ENCODE peak calls at places on chromosome 3, in four cellular contexts. X is fibroblast of villous mesenchyme, D is epithelial cell of esophagus, E is PC-3. P is an unnamed sample.

GRCh38 chr3:68996356-68996995 is 17.0 kb downstream of the EOGT start:
- DNase-seq in D (peak; percentile 90), E (no peak), X (no peak), P (peak; percentile 76)

GRCh38 chr3:138690036-138690435 is 81.5 kb downstream of the FAIM start:
- DNase-seq in X (no peak), E (no peak), D (no peak), P (no peak)

GRCh38 chr3:87298111-87298718 is 21.8 kb upstream of the POU1F1 start:
- DNase-seq in D (peak; percentile 57), X (peak; percentile 48), E (peak; percentile 80), P (peak; percentile 47)

GRCh38 chr3:38739396-38739689 is 76.7 kb downstream of the SCN10A start:
- DNase-seq in E (no peak), X (peak; percentile 4), D (no peak), P (no peak)

GRCh38 chr3:100245146-100245545 is 15.6 kb upstream of the TBC1D23 start:
- DNase-seq in D (no peak), X (no peak), E (no peak), P (no peak)

GRCh38 chr3:139906441-139906840 is 28.5 kb upstream of the CLSTN2 start:
- DNase-seq in E (peak; percentile 30), X (peak; percentile 46), D (peak; percentile 73), P (peak; percentile 83)

GRCh38 chr3:140285380-140285779 is 350.4 kb downstream of the CLSTN2 start:
- DNase-seq in D (no peak), E (no peak), X (no peak), P (no peak)

GRCh38 chr3:56207913-56208312 is 260.4 kb downstream of the ERC2 start:
- DNase-seq in X (no peak), D (no peak), E (no peak), P (no peak)

GRCh38 chr3:177982034-177982433 is 554.2 kb upstream of the KCNMB2 start:
- DNase-seq in D (no peak), X (no peak), E (peak; percentile 64), P (peak; percentile 27)

GRCh38 chr3:42709621-42710020 is 7.0 kb upstream of the HHATL start:
- DNase-seq in X (no peak), E (no peak), D (no peak), P (no peak)

GRCh38 chr3:14549256-14549931 is 9.3 kb upstream of the GRIP2 start:
- DNase-seq in X (peak; percentile 9), E (peak; percentile 45), D (no peak), P (no peak)
- TF ChIP-seq CTCF in X (peak; percentile 45), E (peak; percentile 59), D (peak; percentile 38), P (peak; percentile 28)

DNA sequence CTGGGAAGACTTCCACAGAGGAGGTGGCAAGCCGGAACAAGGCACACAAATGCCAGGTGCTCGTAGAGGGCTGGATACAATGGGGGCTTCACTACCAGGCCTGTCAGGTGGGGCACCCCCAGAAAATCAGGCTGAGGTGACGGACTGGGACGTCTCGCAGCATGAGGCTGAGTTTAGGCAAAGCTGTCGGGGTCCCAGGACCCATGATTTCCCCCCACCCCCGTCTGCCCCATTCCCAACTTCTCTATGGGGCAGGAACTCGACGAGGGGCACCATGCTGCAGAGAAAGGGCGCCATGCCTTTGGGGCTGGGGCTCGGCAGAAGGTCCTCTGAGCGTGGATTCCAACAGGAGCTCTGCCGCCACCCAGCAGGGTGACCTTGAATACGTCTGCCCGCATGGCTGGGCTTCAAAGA is 65.7 kb upstream of the HES1 start:
- DNase-seq in X (no peak), D (no peak), E (no peak), P (no peak)
- H3K4me3 ChIP-seq in X (peak overlapping the region; percentile 59), D (no peak overlapping the region), E (peak overlapping the region; percentile 60), P (no peak overlapping the region)

GRCh38 chr3:183178833-183179549 is 16.5 kb upstream of the LAMP3 start:
- DNase-seq in X (peak; percentile 34), D (peak; percentile 41), E (peak; percentile 70), P (peak; percentile 22)
- TF ChIP-seq CTCF in X (no peak), D (no peak), E (peak; percentile 60), P (peak; percentile 37)

DNA sequence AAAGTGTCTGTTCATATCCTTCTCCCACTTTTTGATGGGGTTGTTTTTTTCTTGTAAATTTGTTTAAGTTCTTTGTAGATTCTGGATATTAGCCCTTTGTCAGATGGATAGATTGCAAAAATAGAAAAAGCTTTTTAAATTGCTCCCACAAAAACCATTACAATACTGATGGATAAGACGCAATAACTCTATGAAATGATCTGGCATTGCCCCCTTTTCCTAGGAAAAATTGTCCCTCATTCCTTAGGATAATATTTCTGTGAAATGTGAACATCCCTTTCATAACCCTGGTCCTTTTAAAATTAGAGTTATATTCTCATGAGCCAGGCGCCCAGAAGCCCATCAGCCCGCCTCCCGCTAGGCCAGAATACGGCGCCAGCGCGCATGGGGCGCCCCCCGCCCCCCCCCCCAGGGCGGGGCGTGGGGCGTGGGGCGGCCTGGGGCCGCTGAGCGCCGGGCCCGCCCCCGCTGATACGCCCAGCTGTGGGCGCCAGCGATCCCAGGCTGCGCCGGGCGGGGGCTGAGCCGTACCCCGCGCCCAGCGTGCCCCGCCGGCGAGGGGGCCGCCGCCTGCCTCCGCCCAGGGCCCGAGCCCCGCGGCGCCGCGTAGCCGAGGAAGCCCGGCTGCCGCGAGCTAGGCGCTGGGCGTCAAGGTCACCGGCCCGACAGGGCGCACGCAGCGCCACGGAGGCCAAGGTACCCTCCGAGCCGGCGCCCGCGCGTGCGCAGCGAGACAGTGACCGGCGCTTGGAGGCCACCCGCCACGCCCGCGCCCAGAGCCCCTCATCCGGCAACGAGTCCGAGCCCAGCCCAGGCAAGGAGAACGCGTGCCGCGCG is 11.1 kb upstream of the ROPN1B start:
- DNase-seq in E (no peak), D (no peak), X (no peak), P (no peak)
- H3K4me3 ChIP-seq in E (no peak overlapping the region), D (no peak overlapping the region), X (no peak overlapping the region), P (no peak overlapping the region)

GRCh38 chr3:66577804-66578203 is 77.0 kb upstream of the LRIG1 start:
- DNase-seq in D (no peak), E (no peak), X (no peak), P (no peak)

GRCh38 chr3:66574091-66574490 is 73.3 kb upstream of the LRIG1 start:
- DNase-seq in D (no peak), E (no peak), X (no peak), P (no peak)

GRCh38 chr3:66572090-66572632 is 71.3 kb upstream of the LRIG1 start:
- DNase-seq in X (no peak), E (no peak), D (no peak), P (no peak)

DNA sequence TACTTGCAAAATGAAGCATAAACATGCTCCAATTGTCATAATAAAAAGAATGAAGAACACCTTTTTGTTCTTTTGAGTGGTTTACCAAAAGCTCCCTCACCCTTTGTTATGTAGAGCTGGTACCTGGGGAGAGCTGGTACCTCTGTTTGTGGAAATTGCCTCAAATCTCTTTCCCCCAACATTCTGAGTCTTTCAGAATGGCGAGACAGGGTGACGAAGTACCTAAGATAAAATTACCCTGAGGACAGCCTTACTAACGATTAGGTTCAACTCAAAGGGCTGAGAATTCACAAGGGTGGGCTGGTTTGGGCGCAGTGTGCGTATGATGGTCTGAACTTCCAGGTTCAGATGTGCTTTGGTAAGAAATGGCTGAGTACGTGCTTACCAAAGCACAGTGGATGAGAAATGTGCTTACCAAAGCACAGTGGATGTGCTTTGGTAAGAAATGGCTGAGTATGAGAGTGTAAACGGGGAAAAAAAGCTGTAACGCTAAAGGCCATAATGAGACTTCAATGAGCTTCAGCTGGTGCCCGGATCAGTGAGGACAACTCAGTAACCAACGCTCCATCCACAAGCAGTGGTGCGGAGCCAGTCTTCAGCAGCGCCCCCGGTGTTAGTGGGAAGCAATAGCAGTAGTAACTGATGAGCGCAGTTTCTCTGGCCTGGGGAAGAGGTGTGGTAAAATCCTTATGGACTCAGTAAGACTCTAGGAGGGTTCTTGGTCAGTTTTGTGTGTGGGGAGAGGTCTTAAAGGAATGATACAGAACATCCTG is 72.3 kb upstream of the LRIG1 start:
- DNase-seq in E (no peak), X (no peak), D (no peak), P (no peak)
- TF ChIP-seq CTCF in E (peak; percentile 32), X (peak; percentile 47), D (no peak), P (no peak)

DNA sequence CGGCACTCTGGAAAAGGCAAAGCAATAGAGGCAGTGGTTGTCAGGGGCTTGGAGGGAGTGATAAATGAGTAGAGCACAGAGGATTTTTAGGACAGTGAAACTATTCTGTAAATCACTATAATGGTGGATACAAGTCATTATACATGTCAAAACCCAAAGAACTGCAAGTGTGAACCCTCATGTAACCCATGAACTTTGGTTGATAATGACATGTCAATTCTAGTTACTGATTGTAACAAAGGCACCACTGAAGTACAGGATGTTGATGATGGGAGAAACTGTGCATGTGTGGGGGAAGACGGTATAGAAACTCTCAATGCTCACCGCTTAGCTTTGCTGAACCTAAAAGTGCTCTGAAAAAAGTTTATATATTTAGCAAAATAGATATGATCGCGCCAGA is 36.0 kb downstream of the BTLA start:
- DNase-seq in D (no peak), X (no peak), E (no peak), P (no peak)
- H3K4me3 ChIP-seq in D (no peak overlapping the region), X (no peak overlapping the region), E (no peak overlapping the region), P (no peak overlapping the region)

GRCh38 chr3:52299247-52299657 is 11.6 kb downstream of the GLYCTK start:
- DNase-seq in X (no peak), E (no peak), D (no peak), P (no peak)

GRCh38 chr3:52297242-52298146 is 9.9 kb downstream of the GLYCTK start:
- DNase-seq in X (no peak), E (no peak), D (no peak), P (no peak)

GRCh38 chr3:52299815-52300611 is 12.4 kb downstream of the GLYCTK start:
- DNase-seq in X (peak; percentile 48), E (peak; percentile 23), D (peak; percentile 39), P (peak; percentile 33)

GRCh38 chr3:52295809-52296208 is 8.2 kb downstream of the GLYCTK start:
- DNase-seq in E (no peak), X (no peak), D (no peak), P (no peak)

DNA sequence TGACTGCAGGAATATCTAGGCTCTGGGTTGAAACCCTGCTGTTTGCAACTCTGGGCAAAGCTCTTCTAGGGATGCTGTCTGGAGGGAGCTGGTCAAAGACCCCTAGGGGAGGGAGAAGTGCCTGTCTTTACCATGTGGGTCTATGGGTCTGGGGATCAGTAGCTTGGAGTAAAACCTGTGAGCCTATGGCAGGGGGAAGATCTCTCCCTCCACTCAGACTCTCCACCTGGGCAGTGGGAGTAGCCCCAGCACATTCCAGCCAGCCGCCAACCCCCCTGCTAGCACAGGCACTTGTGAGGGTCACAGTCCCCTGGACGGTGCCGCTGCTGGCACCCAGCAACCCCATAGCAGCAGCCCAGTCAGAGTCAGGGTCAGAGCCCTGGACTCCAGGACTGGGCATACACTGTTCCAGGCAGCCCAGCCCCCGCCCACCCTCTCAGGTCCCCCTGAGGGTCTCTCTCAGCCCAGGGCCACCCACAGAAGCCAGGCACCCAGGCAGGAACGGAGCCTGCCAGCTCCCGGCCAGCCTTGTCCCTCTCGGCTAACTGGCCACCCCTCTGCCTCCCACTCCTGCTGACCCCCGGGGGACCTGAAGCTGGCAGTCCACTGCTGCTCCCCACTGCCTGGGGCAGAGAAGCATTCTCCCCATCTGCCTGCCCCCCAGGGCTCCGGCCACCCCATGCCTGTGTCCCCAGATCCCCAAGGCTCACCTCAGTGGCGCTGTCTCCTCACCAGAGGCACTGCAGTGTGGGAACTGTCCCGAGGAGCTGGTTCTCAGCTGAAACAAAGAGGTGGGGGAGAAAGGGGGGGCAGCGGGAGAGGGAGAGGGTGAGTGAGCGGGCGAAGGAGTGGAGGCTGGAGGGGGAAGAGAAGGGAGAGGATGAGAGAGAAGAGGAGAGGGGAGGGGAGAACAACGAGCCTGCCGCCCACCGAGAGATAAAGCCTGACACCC is 10.8 kb downstream of the GLYCTK start:
- DNase-seq in D (no peak), X (no peak), E (no peak), P (no peak)
- TF ChIP-seq CTCF in D (no peak), X (no peak), E (no peak), P (no peak)

GRCh38 chr3:155581579-155581978 is 163.3 kb downstream of the PLCH1 start:
- DNase-seq in X (no peak), D (no peak), E (no peak), P (no peak)
- H3K4me3 ChIP-seq in X (no peak overlapping the region), D (no peak overlapping the region), E (no peak overlapping the region), P (no peak overlapping the region)

P was measured in bronchial epithelial cell.